ENCODE peak calls at places on chromosomes 16 and 17, in four cellular contexts. One of them, this sample, is unnamed.

GRCh38 chr17:48589831-48590602 is at the start of gene HOXB3:
- DNase-seq in tibial nerve: no peak
- DNase-seq in HFFc6: no peak
- DNase-seq in left ventricle myocardium inferior: no peak
- DNase-seq in this sample: no peak

GRCh38 chr16:23362460-23363317 is 60.6 kb downstream of the SCNN1B start:
- DNase-seq in tibial nerve: peak
- DNase-seq in left ventricle myocardium inferior: no peak
- DNase-seq in HFFc6: no peak
- DNase-seq in this sample: no peak

GRCh38 chr17:43641416-43641815 is 20.3 kb downstream of the MEOX1 start:
- DNase-seq in HFFc6: no peak
- DNase-seq in left ventricle myocardium inferior: peak
- DNase-seq in tibial nerve: no peak
- DNase-seq in this sample: no peak

GRCh38 chr17:81039854-81040758 is 5.2 kb downstream of the BAIAP2 start:
- DNase-seq in HFFc6: peak
- DNase-seq in tibial nerve: no peak
- DNase-seq in left ventricle myocardium inferior: no peak
- DNase-seq in this sample: no peak

GRCh38 chr17:39114744-39115534 is 36.5 kb downstream of the PLXDC1 start:
- DNase-seq in left ventricle myocardium inferior: no peak
- DNase-seq in tibial nerve: no peak
- DNase-seq in HFFc6: peak
- DNase-seq in this sample: no peak

GRCh38 chr16:89037261-89038152 is 56.1 kb upstream of the ACSF3 start:
- DNase-seq in HFFc6: peak
- DNase-seq in tibial nerve: no peak
- DNase-seq in left ventricle myocardium inferior: no peak
- DNase-seq in this sample: no peak

GRCh38 chr17:44916059-44916780 is 920 bp upstream of the GFAP start:
- DNase-seq in tibial nerve: no peak
- DNase-seq in HFFc6: no peak
- DNase-seq in left ventricle myocardium inferior: no peak
- DNase-seq in this sample: no peak

GRCh38 chr16:72972878-72973571 is 74.9 kb downstream of the ZFHX3 start:
- DNase-seq in HFFc6: no peak
- DNase-seq in left ventricle myocardium inferior: no peak
- DNase-seq in tibial nerve: no peak
- DNase-seq in this sample: no peak

GRCh38 chr17:80817861-80818260 is 173.8 kb upstream of the CHMP6 start:
- DNase-seq in HFFc6: peak
- DNase-seq in left ventricle myocardium inferior: no peak
- DNase-seq in tibial nerve: no peak
- DNase-seq in this sample: no peak

GRCh38 chr16:86924537-86924936 is 346.2 kb downstream of the FOXL1 start:
- DNase-seq in HFFc6: peak
- DNase-seq in left ventricle myocardium inferior: no peak
- DNase-seq in tibial nerve: no peak
- DNase-seq in this sample: no peak

GRCh38 chr16:17470002-17470870 is 524 bp downstream of the XYLT1 start:
- DNase-seq in HFFc6: no peak
- DNase-seq in tibial nerve: no peak
- DNase-seq in left ventricle myocardium inferior: no peak
- DNase-seq in this sample: peak

GRCh38 chr17:35765731-35766488 is 5.2 kb downstream of the C17orf50 start:
- DNase-seq in left ventricle myocardium inferior: no peak
- DNase-seq in tibial nerve: no peak
- DNase-seq in HFFc6: no peak
- DNase-seq in this sample: no peak

GRCh38 chr17:35766489-35766877 is 5.8 kb downstream of the C17orf50 start:
- DNase-seq in tibial nerve: no peak
- DNase-seq in HFFc6: no peak
- DNase-seq in left ventricle myocardium inferior: no peak
- DNase-seq in this sample: no peak

GRCh38 chr17:35765086-35765710 is 4.5 kb downstream of the C17orf50 start:
- DNase-seq in tibial nerve: no peak
- DNase-seq in left ventricle myocardium inferior: no peak
- DNase-seq in HFFc6: no peak
- DNase-seq in this sample: no peak

GRCh38 chr17:35768796-35769195 is 8.1 kb downstream of the C17orf50 start:
- DNase-seq in left ventricle myocardium inferior: no peak
- DNase-seq in tibial nerve: no peak
- DNase-seq in HFFc6: no peak
- DNase-seq in this sample: no peak

DNA sequence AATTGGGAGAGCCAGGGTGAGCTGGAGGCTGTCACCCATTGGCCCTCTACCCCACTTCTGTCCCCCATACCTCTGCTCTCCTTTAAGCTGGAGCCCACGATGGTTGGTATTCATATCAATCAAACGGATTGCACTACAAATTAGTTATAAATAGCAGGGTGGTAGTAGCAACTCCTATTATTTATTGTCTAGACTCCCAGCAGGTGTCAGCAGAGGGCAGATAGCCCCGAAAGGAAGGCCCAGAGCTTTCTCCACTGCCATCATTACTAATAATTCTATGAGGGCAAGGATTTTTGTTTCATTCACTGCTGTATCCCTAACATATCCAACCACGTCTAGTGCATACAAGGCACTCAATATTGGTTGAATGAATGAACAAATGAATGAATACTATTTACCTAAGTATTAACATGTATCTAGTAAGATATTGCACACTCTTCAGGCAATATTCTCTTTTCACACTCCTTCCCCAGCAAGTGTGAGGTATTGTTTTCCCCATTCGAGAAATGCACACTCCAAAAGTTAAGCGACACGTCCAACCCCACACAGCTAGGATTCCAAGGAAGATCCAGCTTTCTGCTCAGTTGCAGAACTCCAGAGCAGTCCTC is 6.3 kb downstream of the C17orf50 start:
- DNase-seq in HFFc6: peak
- DNase-seq in left ventricle myocardium inferior: no peak
- DNase-seq in tibial nerve: peak
- DNase-seq in this sample: peak
- TF ChIP-seq CTCF in HFFc6: peak
- TF ChIP-seq CTCF in left ventricle myocardium inferior: peak
- TF ChIP-seq CTCF in tibial nerve: peak
- TF ChIP-seq CTCF in this sample: peak

DNA sequence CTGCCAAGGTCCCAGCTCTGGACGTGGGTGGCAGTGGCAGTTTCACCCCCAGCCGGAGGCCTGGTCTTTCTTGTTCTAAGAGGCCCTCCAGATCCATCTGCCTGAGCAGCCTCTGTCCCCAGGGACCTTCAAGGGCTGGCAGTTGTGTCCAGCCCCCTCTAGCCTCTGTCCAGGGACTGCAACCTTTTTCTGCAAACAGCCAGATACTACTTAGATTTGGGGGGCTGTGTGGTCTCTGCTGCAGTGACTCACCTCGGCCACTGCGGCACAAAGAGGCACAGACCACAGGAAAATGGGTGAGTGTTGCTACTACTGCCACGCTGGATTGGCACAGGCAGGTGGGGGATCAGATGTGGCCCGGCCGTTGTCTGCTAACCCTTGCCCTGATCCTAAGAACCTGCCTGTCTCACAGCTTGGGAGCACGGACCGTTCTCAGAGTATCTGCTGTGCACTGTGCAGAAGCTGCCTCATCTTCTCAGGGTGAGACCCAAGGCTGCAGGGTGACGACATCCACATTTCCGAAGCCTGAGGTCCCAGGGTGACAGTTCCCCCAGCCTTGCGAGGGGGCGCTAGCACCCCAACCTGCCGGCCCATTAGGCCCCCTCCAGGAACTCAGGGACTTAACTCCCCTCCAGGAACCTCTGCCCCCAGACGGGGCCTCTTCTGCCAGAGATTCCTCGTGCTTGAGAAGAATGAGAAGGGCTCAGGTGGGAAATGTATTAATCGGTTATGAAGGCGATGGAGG is 27.6 kb downstream of the MXRA7 start:
- DNase-seq in left ventricle myocardium inferior: no peak
- DNase-seq in HFFc6: no peak
- DNase-seq in tibial nerve: no peak
- DNase-seq in this sample: no peak
- TF ChIP-seq CTCF in left ventricle myocardium inferior: peak
- TF ChIP-seq CTCF in HFFc6: peak
- TF ChIP-seq CTCF in tibial nerve: no peak
- TF ChIP-seq CTCF in this sample: no peak

DNA sequence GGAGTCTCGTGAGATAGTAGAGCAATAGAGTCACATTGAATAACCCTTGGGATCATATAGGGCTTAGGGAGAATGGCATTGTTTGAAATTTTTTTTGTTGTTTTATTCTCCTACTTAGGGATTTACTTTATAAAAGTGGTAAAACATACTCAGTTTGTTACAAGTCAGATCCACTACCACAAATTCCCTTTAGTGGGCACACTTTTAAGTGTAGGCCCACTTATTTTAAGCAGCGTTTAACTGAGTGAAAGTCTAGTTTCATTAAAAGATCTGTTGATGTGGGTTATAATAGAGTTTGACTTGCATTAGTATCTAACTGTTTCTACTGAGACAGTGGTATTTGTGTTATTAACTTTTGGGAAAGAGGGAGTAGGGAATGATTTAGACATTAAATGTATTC is 49.3 kb downstream of the USP10 start:
- DNase-seq in HFFc6: no peak
- DNase-seq in left ventricle myocardium inferior: no peak
- DNase-seq in tibial nerve: no peak
- DNase-seq in this sample: no peak
- TF ChIP-seq CTCF in HFFc6: peak
- TF ChIP-seq CTCF in left ventricle myocardium inferior: no peak
- TF ChIP-seq CTCF in tibial nerve: no peak
- TF ChIP-seq CTCF in this sample: no peak

DNA sequence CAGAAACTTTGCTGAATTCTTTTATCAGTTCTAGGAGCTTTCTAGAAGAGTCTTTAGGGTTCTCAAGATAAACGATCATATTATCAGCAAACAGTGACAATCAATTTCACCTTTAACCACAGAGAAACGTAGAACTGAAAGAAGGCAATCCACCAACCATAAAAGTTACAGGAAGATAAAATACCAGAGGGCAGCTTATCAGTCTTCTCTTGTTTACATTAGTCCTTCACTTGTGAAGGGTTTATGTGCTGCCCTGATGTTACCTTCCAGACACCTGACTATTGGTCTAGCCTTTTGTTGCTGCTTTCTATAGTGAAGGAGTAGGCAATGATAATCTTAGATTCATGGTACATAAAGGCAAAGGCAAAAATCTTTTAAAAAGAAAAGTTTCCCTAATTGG is 73.2 kb upstream of the EFCAB3 start:
- DNase-seq in left ventricle myocardium inferior: no peak
- DNase-seq in HFFc6: no peak
- DNase-seq in tibial nerve: no peak
- DNase-seq in this sample: no peak
- TF ChIP-seq CTCF in left ventricle myocardium inferior: no peak
- TF ChIP-seq CTCF in HFFc6: no peak
- TF ChIP-seq CTCF in tibial nerve: no peak
- TF ChIP-seq CTCF in this sample: no peak

GRCh38 chr16:48420437-48420836 is 35.2 kb upstream of the SIAH1 start:
- DNase-seq in left ventricle myocardium inferior: no peak
- DNase-seq in HFFc6: no peak
- DNase-seq in tibial nerve: no peak
- DNase-seq in this sample: no peak
- TF ChIP-seq CTCF in left ventricle myocardium inferior: no peak
- TF ChIP-seq CTCF in HFFc6: no peak
- TF ChIP-seq CTCF in tibial nerve: no peak
- TF ChIP-seq CTCF in this sample: no peak

GRCh38 chr16:62190426-62190825 is 154.2 kb upstream of the CDH8 start:
- DNase-seq in left ventricle myocardium inferior: no peak
- DNase-seq in HFFc6: no peak
- DNase-seq in tibial nerve: no peak
- DNase-seq in this sample: no peak
- TF ChIP-seq CTCF in left ventricle myocardium inferior: peak
- TF ChIP-seq CTCF in HFFc6: peak
- TF ChIP-seq CTCF in tibial nerve: no peak
- TF ChIP-seq CTCF in this sample: no peak

DNA sequence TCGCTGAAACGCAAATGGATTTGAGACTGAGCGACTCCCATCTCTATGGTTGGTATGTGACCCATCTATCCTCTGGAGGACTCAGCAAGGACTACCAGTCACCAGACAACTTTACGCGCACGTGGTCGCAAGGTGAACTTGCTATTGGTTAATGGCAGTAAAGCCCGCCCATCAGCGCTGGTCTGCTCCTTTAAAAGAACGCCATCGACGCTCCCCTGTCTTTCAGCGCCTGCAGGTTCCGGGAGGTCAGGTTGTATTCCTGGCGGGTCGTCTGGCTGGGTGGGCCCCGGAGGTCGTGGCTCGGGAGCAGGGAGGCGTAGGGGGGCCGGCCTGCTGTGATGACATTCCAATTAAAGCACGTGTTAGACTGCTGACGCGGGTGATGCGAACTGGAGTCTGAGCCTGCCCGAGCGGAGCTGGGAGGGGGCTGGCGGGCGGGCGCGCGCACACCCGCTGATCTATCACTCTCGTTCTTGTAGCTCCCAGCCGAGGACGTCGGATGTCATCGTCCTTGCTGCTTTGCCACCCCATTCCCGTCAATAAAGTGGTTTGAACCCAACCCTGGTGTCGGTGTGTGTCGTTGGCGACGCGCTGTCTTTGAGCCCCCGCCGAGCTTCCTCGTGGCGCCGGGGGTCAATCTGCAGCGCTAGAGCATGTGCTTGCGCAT is 15.9 kb upstream of the ERN1 start:
- DNase-seq in HFFc6: peak
- DNase-seq in tibial nerve: peak
- DNase-seq in left ventricle myocardium inferior: peak
- DNase-seq in this sample: peak
- TF ChIP-seq CTCF in HFFc6: no peak
- TF ChIP-seq CTCF in tibial nerve: peak
- TF ChIP-seq CTCF in left ventricle myocardium inferior: peak
- TF ChIP-seq CTCF in this sample: no peak

This sample was measured in GM20000.